ENCODE peak calls at places on chromosome 21, in eight cellular contexts. J is psoas muscle; D is tibial artery; G is endodermal cell; C is CD8-positive, alpha-beta T cell; W is colonic mucosa; A is heart left ventricle; L is prostate gland. E is an unnamed sample. For H3K9me3 and H3K4me1, the result is how much of the 10 kb centered on the place peaks cover.

GRCh38 chr21:26715878-26716506 is 129.2 kb downstream of the ADAMTS1 start:
- DNase-seq in J (no peak), D (peak), G (peak), C (no peak), W (peak), A (no peak), L (peak), E (no peak)

GRCh38 chr21:34736116-34736870 is 67.5 kb downstream of the CLIC6 start:
- DNase-seq in J (peak), D (no peak), G (no peak), C (no peak), W (no peak), A (no peak), L (peak), E (no peak)

GRCh38 chr21:46253610-46254124 is 25.1 kb upstream of the LSS start:
- DNase-seq in J (no peak), D (no peak), G (no peak), C (no peak), W (no peak), A (peak), L (no peak), E (no peak)

GRCh38 chr21:35614412-35614901 is 445.9 kb downstream of the SETD4 start:
- DNase-seq in J (no peak), D (no peak), G (no peak), C (no peak), W (no peak), A (no peak), L (no peak), E (no peak)

GRCh38 chr21:27480841-27481261 is 514.0 kb upstream of the ADAMTS5 start:
- DNase-seq in J (no peak), D (no peak), G (no peak), C (no peak), W (no peak), A (no peak), L (no peak), E (no peak)

GRCh38 chr21:26939532-26940181 is 27.2 kb downstream of the ADAMTS5 start:
- DNase-seq in J (peak), D (no peak), G (no peak), C (no peak), W (no peak), A (no peak), L (no peak), E (no peak)

GRCh38 chr21:46504681-46505080 is 46.0 kb downstream of the DIP2A start:
- DNase-seq in J (no peak), D (no peak), G (no peak), C (no peak), W (no peak), A (no peak), L (no peak), E (no peak)

GRCh38 chr21:27363719-27364479 is 397.0 kb upstream of the ADAMTS5 start:
- DNase-seq in J (no peak), D (no peak), G (no peak), C (no peak), W (no peak), A (no peak), L (no peak), E (no peak)

GRCh38 chr21:41593051-41593783 is 85.3 kb upstream of the TMPRSS2 start:
- DNase-seq in J (no peak), D (no peak), G (no peak), C (no peak), W (no peak), A (no peak), L (no peak), E (peak)

GRCh38 chr21:31780944-31781343 is 49.0 kb upstream of the SCAF4 start:
- DNase-seq in J (no peak), D (no peak), G (no peak), C (no peak), W (no peak), A (no peak), L (no peak), E (no peak)

GRCh38 chr21:25735895-25736597 is 1.3 kb downstream of the GABPA start:
- DNase-seq in J (no peak), D (no peak), G (no peak), C (no peak), W (no peak), A (no peak), L (no peak), E (no peak)

GRCh38 chr21:36134820-36135390 is at the start of gene CBR3:
- DNase-seq in J (peak), D (peak), G (peak), C (no peak), W (peak), A (peak), L (peak), E (peak)

GRCh38 chr21:41359289-41359688 is 2.5 kb upstream of the MX2 start:
- DNase-seq in J (no peak), D (no peak), G (peak), C (no peak), W (no peak), A (no peak), L (no peak), E (no peak)

GRCh38 chr21:35953570-35953969 is 106.8 kb downstream of the SETD4 start:
- DNase-seq in J (no peak), D (no peak), G (no peak), C (no peak), W (peak), A (no peak), L (peak), E (no peak)

DNA sequence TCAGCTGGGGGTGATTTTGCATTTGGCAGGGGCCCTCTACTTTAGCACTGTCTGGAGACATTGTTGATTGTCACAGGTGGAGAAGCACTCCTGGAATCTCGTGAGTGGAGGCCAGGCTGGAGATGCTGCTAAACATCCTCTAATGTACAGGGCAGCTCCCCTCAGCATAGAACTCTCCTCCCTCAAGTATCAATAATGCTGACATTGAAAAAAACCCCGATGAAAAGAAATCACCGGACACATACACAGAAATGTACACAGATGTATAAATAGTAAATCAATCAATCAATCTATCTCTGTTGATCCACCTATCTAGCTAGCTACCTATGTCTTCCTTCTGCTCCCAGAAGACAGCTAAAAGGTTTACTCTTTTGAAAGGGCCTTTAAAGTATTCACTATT is 89.4 kb upstream of the KCNJ15 start:
- DNase-seq in J (no peak), D (no peak), G (no peak), C (no peak), W (no peak), A (no peak), L (no peak), E (no peak)
- H3K9me3 ChIP-seq in J (under half), D (under half), G (under half), C (under half), W (under half), A (under half), L (under half), E (under half)

GRCh38 chr21:21688877-21689276 is 690.7 kb downstream of the NCAM2 start:
- DNase-seq in J (no peak), D (no peak), G (peak), C (no peak), W (no peak), A (peak), L (no peak), E (no peak)
- TF ChIP-seq CTCF in J (peak), D (no peak), G (peak), C (no peak), W (no peak), A (no peak), L (no peak), E (no peak)

GRCh38 chr21:42638266-42638863 is 15.1 kb upstream of the PDE9A start:
- DNase-seq in J (no peak), D (no peak), G (no peak), C (no peak), W (no peak), A (peak), L (no peak), E (no peak)
- H3K4me1 ChIP-seq in J (under half), D (under half), G (under half), C (under half), W (under half), A (under half), L (under half), E (under half)

DNA sequence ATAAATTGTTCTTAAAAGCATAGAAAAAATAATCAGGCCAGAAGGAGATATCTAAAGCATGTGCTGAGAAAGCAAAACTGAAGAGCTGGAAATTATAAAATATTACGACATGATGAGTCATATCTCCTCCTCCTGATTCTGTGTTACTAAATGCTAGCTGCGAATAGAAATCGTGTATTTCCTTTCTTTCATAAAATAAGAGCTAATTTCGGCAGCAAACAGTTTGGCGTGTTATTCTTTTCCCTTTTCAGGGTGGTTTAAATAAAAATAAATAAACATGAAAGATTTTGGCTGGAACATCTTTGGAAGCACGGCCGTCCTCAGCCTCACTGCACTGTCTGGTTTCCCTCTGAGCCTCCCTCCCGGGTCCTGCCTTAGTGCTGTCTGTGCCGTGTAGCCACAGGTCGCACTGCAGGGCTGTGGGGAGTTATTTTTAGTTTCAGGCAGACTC is 56.0 kb downstream of the ADARB1 start:
- DNase-seq in J (no peak), D (peak), G (no peak), C (no peak), W (no peak), A (no peak), L (no peak), E (no peak)
- H3K9me3 ChIP-seq in J (under half), D (under half), G (under half), C (under half), W (under half), A (under half), L (under half), E (under half)

DNA sequence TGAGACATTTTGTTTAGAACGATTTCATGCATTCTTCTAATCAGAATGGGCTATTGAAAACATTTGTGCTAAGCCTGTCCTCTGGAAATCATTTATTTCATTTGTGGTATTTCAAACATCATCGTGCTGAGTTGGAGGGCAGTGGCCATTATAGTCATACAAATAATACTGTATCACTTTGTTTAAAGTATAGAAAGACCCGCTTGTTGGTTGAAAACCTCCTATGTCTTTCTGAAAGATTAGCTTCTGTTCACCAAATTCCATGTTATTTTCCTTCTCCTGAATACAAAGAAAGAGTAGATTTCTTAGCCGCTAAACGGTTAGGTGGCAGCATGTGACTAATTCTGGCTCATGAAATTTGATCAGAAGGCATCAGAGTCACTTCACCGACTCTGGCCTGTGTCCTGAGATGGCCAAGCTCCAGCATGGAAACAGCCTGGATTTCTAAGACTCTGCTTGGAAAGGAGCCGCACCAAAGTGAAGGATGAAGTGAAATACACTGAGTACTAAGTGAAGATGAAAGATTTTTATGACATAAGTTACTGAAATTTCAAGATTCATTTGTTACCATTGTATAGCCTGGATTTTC is 355.1 kb downstream of the USP25 start:
- DNase-seq in J (peak), D (peak), G (no peak), C (no peak), W (no peak), A (no peak), L (no peak), E (peak)
- TF ChIP-seq CTCF in J (no peak), D (no peak), G (no peak), C (no peak), W (no peak), A (no peak), L (no peak), E (no peak)

DNA sequence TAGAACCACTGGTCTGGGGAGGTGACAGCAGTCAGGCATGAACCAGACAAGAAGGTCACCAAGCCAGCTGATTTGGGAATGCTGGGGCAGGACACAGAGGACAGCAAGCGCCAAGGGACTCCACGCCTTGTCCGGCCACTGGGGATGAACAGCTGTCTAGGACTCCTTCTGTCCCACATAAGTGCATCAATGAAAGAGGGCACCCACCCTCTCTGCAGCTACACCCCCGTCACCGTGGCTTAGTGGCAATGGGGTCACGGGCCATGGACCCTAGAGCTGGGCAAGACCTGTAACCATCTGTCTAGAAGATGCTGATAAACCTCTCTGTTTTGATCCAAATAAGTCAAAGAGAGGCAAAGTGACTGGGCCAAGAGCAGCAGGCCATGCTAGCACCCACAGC is 16.8 kb downstream of the UBE2G2 start:
- DNase-seq in J (no peak), D (no peak), G (no peak), C (no peak), W (no peak), A (no peak), L (no peak), E (no peak)
- H3K4me1 ChIP-seq in J (under half), D (under half), G (under half), C (under half), W (under half), A (under half), L (under half), E (under half)

GRCh38 chr21:30707409-30707808 is 11.2 kb downstream of the KRTAP21-3 start:
- DNase-seq in J (no peak), D (no peak), G (no peak), C (no peak), W (no peak), A (no peak), L (no peak), E (no peak)
- H3K9me3 ChIP-seq in J (under half), D (under half), G (under half), C (under half), W (under half), A (under half), L (under half), E (under half)